ENCODE peak calls at places on chromosome 13, in ten cellular contexts. U, Z, O, E, D, W, C, Y, X and J are unnamed samples. For H3K27me3, the result is how much of the 10 kb centered on the place peaks cover.

GRCh38 chr13:46341112-46341711 is 45.8 kb downstream of the RUBCNL start:
- DNase-seq in D (no peak), W (no peak), Y (peak), U (no peak), X (no peak), O (no peak), C (no peak), E (peak), Z (no peak), J (peak)

GRCh38 chr13:37701972-37702371 is 103.4 kb upstream of the POSTN start:
- DNase-seq in Z (no peak), E (peak), O (no peak), D (no peak), C (no peak), Y (peak), X (no peak), W (no peak), U (no peak), J (peak)

GRCh38 chr13:84524586-84524985 is 642.3 kb upstream of the SLITRK1 start:
- DNase-seq in Y (no peak), U (no peak), E (no peak), Z (no peak), W (no peak), C (no peak), D (no peak), O (no peak), X (no peak), J (no peak)

GRCh38 chr13:56356690-56357089 is 784.0 kb upstream of the PRR20A start:
- DNase-seq in Y (no peak), X (no peak), D (no peak), W (no peak), E (no peak), Z (no peak), C (no peak), U (no peak), O (no peak), J (no peak)

GRCh38 chr13:113129921-113130750 is 7.5 kb downstream of the F10 start:
- DNase-seq in W (no peak), C (peak), D (no peak), X (no peak), Z (no peak), U (no peak), Y (no peak), O (no peak), E (peak), J (no peak)

GRCh38 chr13:34942732-34943674 is 933 bp downstream of the NBEA start:
- DNase-seq in Y (no peak), C (peak), U (peak), W (peak), O (peak), X (peak), E (no peak), D (peak), Z (peak), J (no peak)

GRCh38 chr13:98022210-98022609 is 68.7 kb downstream of the IPO5 start:
- DNase-seq in E (peak), X (no peak), D (peak), C (no peak), U (no peak), O (no peak), Z (no peak), Y (peak), W (no peak), J (no peak)

GRCh38 chr13:113091211-113091771 is 14.3 kb upstream of the F7 start:
- DNase-seq in U (peak), E (no peak), C (peak), X (no peak), D (no peak), Y (no peak), Z (no peak), O (no peak), W (no peak), J (no peak)

GRCh38 chr13:26051231-26052135 is at the start of gene SHISA2:
- DNase-seq in E (peak), D (no peak), Z (no peak), U (peak), X (no peak), O (peak), W (no peak), Y (no peak), C (peak), J (peak)

GRCh38 chr13:50244913-50245574 is 229.8 kb downstream of the KCNRG start:
- DNase-seq in D (no peak), O (peak), C (no peak), X (no peak), E (peak), W (peak), Z (no peak), U (no peak), Y (peak), J (peak)

GRCh38 chr13:39656325-39656677 is 839 bp downstream of the COG6 start:
- DNase-seq in X (no peak), O (no peak), W (no peak), D (no peak), E (no peak), U (no peak), C (no peak), Z (no peak), Y (no peak), J (peak)

GRCh38 chr13:57635541-57635940 is 4.0 kb downstream of the PCDH17 start:
- DNase-seq in Z (no peak), O (no peak), Y (no peak), E (peak), D (no peak), C (no peak), U (no peak), X (no peak), W (no peak), J (no peak)

GRCh38 chr13:57632276-57633140 is 964 bp downstream of the PCDH17 start:
- DNase-seq in W (no peak), E (peak), O (peak), X (no peak), Z (no peak), C (peak), Y (no peak), D (peak), U (no peak), J (no peak)

GRCh38 chr13:57633141-57633949 is 1.8 kb downstream of the PCDH17 start:
- DNase-seq in W (no peak), Y (no peak), X (peak), U (peak), O (peak), E (peak), Z (no peak), D (peak), C (peak), J (no peak)

GRCh38 chr13:57634829-57635165 is 3.3 kb downstream of the PCDH17 start:
- DNase-seq in Z (no peak), Y (no peak), U (no peak), X (no peak), W (no peak), C (no peak), D (peak), O (peak), E (no peak), J (no peak)

GRCh38 chr13:57633950-57634828 is 2.6 kb downstream of the PCDH17 start:
- DNase-seq in X (no peak), Y (no peak), O (peak), Z (no peak), U (no peak), E (peak), D (peak), C (no peak), W (no peak), J (no peak)
- H3K27ac ChIP-seq in X (no peak), Y (no peak), O (peak), Z (no peak), U (peak), E (no peak), D (peak), C (peak), W (no peak), J (no peak)

DNA sequence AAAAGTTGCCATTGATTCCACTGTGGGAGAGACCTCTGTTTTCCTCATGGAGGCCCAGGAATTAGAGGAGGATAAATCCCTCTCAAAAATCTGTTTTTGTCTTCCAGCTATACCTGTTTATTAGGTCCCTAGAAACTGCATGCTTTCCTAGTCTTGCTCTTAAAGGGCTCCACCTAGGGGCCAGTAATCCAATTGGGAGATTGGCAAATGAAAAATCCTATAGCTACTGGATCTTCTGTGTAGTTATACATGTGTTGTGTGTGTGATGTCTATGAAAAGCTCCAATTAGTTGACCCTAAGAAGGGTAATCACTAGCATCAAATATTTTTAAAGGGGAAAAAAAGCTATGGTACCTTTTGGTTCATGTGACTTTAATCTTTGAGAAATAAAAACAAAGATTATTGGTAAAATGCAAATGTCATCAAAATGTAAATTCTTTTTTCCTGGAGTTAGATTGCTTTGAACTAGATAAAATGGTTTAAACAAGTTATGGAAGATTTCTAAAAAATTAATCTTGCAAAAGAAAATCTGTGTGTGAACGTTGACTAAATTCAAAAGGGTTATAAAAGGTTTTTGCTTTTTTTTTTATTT is 63.4 kb upstream of the C1QTNF9B start:
- DNase-seq in W (no peak), U (no peak), O (no peak), C (no peak), E (peak), Y (no peak), D (no peak), Z (no peak), X (no peak), J (peak)
- TF ChIP-seq CTCF in W (peak), U (peak), O (peak), C (peak), E (peak), Y (peak), D (peak), Z (peak), X (peak), J (peak)

GRCh38 chr13:91893040-91893439 is 494.6 kb downstream of the GPC5 start:
- DNase-seq in E (no peak), C (no peak), Z (no peak), Y (no peak), D (no peak), U (no peak), W (no peak), O (no peak), X (no peak), J (no peak)
- H3K27me3 ChIP-seq in E (under half), C (under half), Z (under half), Y (under half), D (under half), U (under half), W (under half), O (under half), X (under half), J (under half)

GRCh38 chr13:73519720-73520119 is 460.9 kb downstream of the KLF5 start:
- DNase-seq in O (no peak), C (no peak), Z (no peak), X (no peak), W (no peak), U (no peak), Y (no peak), D (no peak), E (peak), J (no peak)
- H3K27ac ChIP-seq in O (no peak), C (no peak), Z (no peak), X (no peak), W (no peak), U (no peak), Y (no peak), D (no peak), E (no peak), J (no peak)

GRCh38 chr13:21075303-21076264 is 14.2 kb upstream of the LATS2 start:
- DNase-seq in U (peak), Y (no peak), C (peak), X (no peak), E (peak), Z (no peak), D (peak), W (peak), O (peak), J (no peak)
- TF ChIP-seq CTCF in U (no peak), Y (no peak), C (no peak), X (no peak), E (no peak), Z (no peak), D (no peak), W (no peak), O (no peak), J (no peak)

GRCh38 chr13:78608254-78608704 is 4.9 kb upstream of the POU4F1 start:
- DNase-seq in U (no peak), O (no peak), X (no peak), W (no peak), C (no peak), Y (no peak), D (no peak), E (no peak), Z (no peak), J (no peak)
- H3K27me3 ChIP-seq in U (half or more), O (under half), X (half or more), W (under half), C (half or more), Y (half or more), D (half or more), E (half or more), Z (half or more), J (half or more)

GRCh38 chr13:110328509-110328908 is 21.4 kb downstream of the COL4A2 start:
- DNase-seq in O (no peak), E (peak), C (no peak), W (no peak), Y (no peak), D (no peak), U (no peak), X (no peak), Z (no peak), J (no peak)

GRCh38 chr13:110330491-110331001 is 23.5 kb downstream of the COL4A2 start:
- DNase-seq in E (peak), Z (no peak), O (no peak), X (no peak), D (no peak), Y (no peak), U (no peak), W (no peak), C (no peak), J (no peak)

GRCh38 chr13:110327036-110327790 is 20.1 kb downstream of the COL4A2 start:
- DNase-seq in O (peak), X (no peak), D (no peak), W (no peak), Y (no peak), U (no peak), C (no peak), Z (no peak), E (peak), J (no peak)

GRCh38 chr13:110329798-110330461 is 22.8 kb downstream of the COL4A2 start:
- DNase-seq in X (no peak), U (no peak), W (no peak), O (no peak), Y (no peak), Z (no peak), C (no peak), D (no peak), E (peak), J (no peak)

DNA sequence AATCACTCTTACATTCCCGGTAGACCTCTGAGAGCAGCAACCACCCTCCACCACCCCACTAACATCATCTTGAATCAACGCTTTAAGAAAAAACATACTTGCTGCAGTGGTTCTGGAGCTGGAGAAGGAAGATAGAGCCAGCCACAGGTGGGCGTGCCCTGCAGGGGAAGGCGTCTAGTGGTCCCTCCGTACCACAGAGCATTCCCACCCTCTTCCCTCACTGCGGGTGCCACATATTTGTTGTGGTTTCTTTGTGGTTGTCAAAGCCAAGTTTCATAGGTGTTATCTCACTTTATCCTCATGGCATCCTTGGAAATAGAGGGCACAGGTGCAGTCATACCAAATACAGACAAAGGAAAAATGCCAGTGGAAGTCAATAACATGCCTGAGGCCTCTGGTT is 22.2 kb downstream of the COL4A2 start:
- DNase-seq in W (no peak), O (no peak), E (peak), Y (no peak), D (no peak), X (no peak), Z (no peak), U (no peak), C (no peak), J (no peak)
- H3K27ac ChIP-seq in W (no peak), O (no peak), E (peak), Y (peak), D (no peak), X (peak), Z (peak), U (peak), C (no peak), J (no peak)

GRCh38 chr13:27372896-27373295 is 51.5 kb upstream of the GTF3A start:
- DNase-seq in Z (no peak), C (peak), E (no peak), U (no peak), Y (no peak), X (peak), W (no peak), D (no peak), O (peak), J (no peak)
- TF ChIP-seq CTCF in Z (no peak), C (no peak), E (no peak), U (no peak), Y (no peak), X (peak), W (no peak), D (no peak), O (no peak), J (peak)

GRCh38 chr13:24986826-24987225 is 109.1 kb upstream of the PABPC3 start:
- DNase-seq in C (no peak), D (no peak), O (no peak), W (no peak), X (no peak), Y (no peak), U (no peak), Z (no peak), E (no peak), J (no peak)
- H3K27me3 ChIP-seq in C (under half), D (under half), O (under half), W (under half), X (under half), Y (under half), U (half or more), Z (under half), E (under half), J (under half)

GRCh38 chr13:29131159-29131558 is 311.0 kb downstream of the MTUS2 start:
- DNase-seq in O (no peak), U (no peak), Z (no peak), E (no peak), Y (no peak), D (no peak), W (no peak), X (no peak), C (no peak), J (no peak)
- H3K27ac ChIP-seq in O (no peak), U (no peak), Z (no peak), E (no peak), Y (no peak), D (no peak), W (no peak), X (no peak), C (no peak), J (no peak)